ENCODE peak calls at places on chromosome 4, in four cellular contexts. O, Q, J and F are unnamed samples.

GRCh38 chr4:177573487-177573886 is 131.2 kb upstream of the AGA start:
- DNase-seq in O (peak), Q (no peak), J (no peak), F (peak)

GRCh38 chr4:183546376-183546775 is 41.5 kb downstream of the ING2 start:
- DNase-seq in O (no peak), Q (no peak), J (no peak), F (no peak)

GRCh38 chr4:7507381-7507780 is 72.7 kb upstream of the PSAPL1 start:
- DNase-seq in O (no peak), Q (no peak), J (no peak), F (no peak)

GRCh38 chr4:42865572-42866189 is 26.8 kb upstream of the GRXCR1 start:
- DNase-seq in O (peak), Q (no peak), J (peak), F (peak)

GRCh38 chr4:102449751-102450352 is 51.3 kb upstream of the NFKB1 start:
- DNase-seq in O (peak), Q (peak), J (peak), F (peak)

GRCh38 chr4:125832161-125832560 is 517.4 kb downstream of the FAT4 start:
- DNase-seq in O (no peak), Q (no peak), J (no peak), F (no peak)

GRCh38 chr4:20544645-20545044 is 155.6 kb upstream of the PACRGL start:
- DNase-seq in O (peak), Q (no peak), J (no peak), F (peak)

GRCh38 chr4:57581200-57581599 is 471.0 kb upstream of the IGFBP7 start:
- DNase-seq in O (no peak), Q (no peak), J (no peak), F (no peak)

GRCh38 chr4:78057600-78058560 is 757 bp downstream of the FRAS1 start:
- DNase-seq in O (peak), Q (no peak), J (no peak), F (peak)

GRCh38 chr4:135368826-135369225 is 1167.2 kb upstream of the PABPC4L start:
- DNase-seq in O (no peak), Q (no peak), J (no peak), F (no peak)

GRCh38 chr4:54165011-54165410 is 64.1 kb upstream of the PDGFRA start:
- DNase-seq in O (no peak), Q (no peak), J (no peak), F (no peak)

GRCh38 chr4:35229021-35229420 is 1015.3 kb downstream of the ARAP2 start:
- DNase-seq in O (no peak), Q (no peak), J (no peak), F (no peak)

GRCh38 chr4:71026086-71026485 is 32.6 kb downstream of the DCK start:
- DNase-seq in O (peak), Q (no peak), J (no peak), F (peak)

GRCh38 chr4:109408711-109409110 is 24.9 kb upstream of the SEC24B start:
- DNase-seq in O (no peak), Q (no peak), J (no peak), F (no peak)

GRCh38 chr4:45007499-45007898 is 281.1 kb upstream of the GNPDA2 start:
- DNase-seq in O (no peak), Q (no peak), J (no peak), F (no peak)